ENCODE peak calls at places on chromosomes 2 and 18, in four cellular contexts. W is ovary, H is K562, S is IMR-90. C is an unnamed sample. For H3K36me3 and H3K4me1, the result is how much of the 10 kb centered on the place peaks cover.

GRCh38 chr2:184597996-184598312 is 375 bp upstream of the ZNF804A start:
- DNase-seq in H (no peak), W (no peak), S (peak), C (no peak)

GRCh38 chr18:61664413-61665084 is 228.3 kb downstream of the RNF152 start:
- DNase-seq in W (no peak), H (no peak), S (peak), C (no peak)

GRCh38 chr2:38533180-38533579 is 69.5 kb downstream of the HNRNPLL start:
- DNase-seq in H (no peak), S (no peak), W (no peak), C (no peak)

GRCh38 chr2:145807978-145808377 is 1288.1 kb upstream of the ZEB2 start:
- DNase-seq in W (no peak), H (peak), S (peak), C (no peak)

GRCh38 chr2:106582431-106583143 is 95.4 kb downstream of the CD8B2 start:
- DNase-seq in H (peak), S (peak), W (peak), C (no peak)

GRCh38 chr2:207354466-207354865 is 175.3 kb upstream of the CREB1 start:
- DNase-seq in W (no peak), S (no peak), H (no peak), C (no peak)

GRCh38 chr18:30684825-30685481 is 357.6 kb downstream of the DSC3 start:
- DNase-seq in H (no peak), W (no peak), S (no peak), C (no peak)

GRCh38 chr2:207319321-207319720 is 153.6 kb upstream of the KLF7 start:
- DNase-seq in W (no peak), H (no peak), S (no peak), C (no peak)

GRCh38 chr2:50851891-50852290 is 180.0 kb downstream of the NRXN1 start:
- DNase-seq in H (no peak), S (no peak), W (no peak), C (no peak)

GRCh38 chr18:75211721-75212625 is 1.4 kb downstream of the TSHZ1 start:
- DNase-seq in H (peak), W (peak), S (peak), C (no peak)

GRCh38 chr2:150485114-150485870 is 2.2 kb downstream of the RND3 start:
- DNase-seq in S (peak), W (peak), H (no peak), C (no peak)

GRCh38 chr2:170848587-170848986 is 31.9 kb downstream of the GAD1 start:
- DNase-seq in S (peak), H (no peak), W (no peak), C (no peak)

GRCh38 chr2:165794520-165794882 is 454 bp upstream of the GALNT3 start:
- DNase-seq in H (no peak), W (peak), S (peak), C (no peak)

GRCh38 chr18:23531912-23532311 is 28.6 kb downstream of the RMC1 start:
- DNase-seq in S (no peak), H (no peak), W (no peak), C (no peak)

GRCh38 chr18:23526516-23527063 is 23.3 kb downstream of the RMC1 start:
- DNase-seq in H (no peak), S (no peak), W (no peak), C (no peak)

GRCh38 chr18:23530195-23530594 is 26.9 kb downstream of the RMC1 start:
- DNase-seq in S (no peak), H (no peak), W (no peak), C (no peak)

GRCh38 chr18:23529597-23529996 is 26.3 kb downstream of the RMC1 start:
- DNase-seq in H (peak), W (no peak), S (peak), C (no peak)

DNA sequence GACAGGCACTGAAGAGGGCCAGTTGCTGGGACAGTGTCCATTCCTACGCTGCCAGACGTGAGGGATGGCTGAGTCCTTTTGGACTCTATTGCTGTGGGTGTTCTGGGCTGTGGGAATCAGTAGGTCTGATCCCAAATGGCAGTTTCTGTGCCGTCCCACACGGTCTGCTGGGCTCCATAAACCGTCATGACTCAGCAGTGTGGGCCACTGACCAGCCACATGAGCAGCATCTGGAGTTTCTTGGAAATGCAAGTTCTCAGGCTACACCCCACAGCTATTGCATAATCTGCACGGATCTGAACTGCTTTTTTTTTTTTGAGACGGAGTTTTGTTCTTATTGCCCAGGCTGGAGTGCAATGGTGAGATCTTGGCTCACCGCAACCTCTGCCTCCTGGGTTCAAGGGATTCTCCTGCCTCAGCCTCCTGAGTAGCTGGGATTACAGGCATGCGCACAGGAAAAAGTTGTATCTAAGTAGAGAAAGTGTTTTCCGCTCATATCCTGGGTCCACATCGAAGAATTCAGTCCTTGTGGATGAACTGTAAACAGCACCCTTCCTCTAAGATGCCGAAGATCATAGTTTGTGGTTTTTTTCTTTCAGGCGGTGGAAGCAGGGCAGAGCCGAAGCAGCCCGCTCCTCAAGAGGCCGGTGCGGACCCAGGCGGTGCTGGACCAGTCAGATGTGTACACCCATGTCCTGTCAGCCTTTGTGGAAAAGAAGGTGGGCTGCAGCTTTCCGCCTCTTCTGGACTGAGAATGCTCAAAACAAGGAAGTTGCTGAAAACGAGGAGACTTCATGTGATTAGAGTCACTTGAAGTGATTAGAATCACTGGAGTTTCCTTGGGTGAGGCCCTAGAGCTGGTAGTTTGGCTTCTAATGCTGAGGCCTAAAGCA is 25.5 kb downstream of the RMC1 start:
- DNase-seq in S (peak), H (peak), W (peak), C (no peak)
- H3K36me3 ChIP-seq in S (half or more), H (half or more), W (under half), C (half or more)

DNA sequence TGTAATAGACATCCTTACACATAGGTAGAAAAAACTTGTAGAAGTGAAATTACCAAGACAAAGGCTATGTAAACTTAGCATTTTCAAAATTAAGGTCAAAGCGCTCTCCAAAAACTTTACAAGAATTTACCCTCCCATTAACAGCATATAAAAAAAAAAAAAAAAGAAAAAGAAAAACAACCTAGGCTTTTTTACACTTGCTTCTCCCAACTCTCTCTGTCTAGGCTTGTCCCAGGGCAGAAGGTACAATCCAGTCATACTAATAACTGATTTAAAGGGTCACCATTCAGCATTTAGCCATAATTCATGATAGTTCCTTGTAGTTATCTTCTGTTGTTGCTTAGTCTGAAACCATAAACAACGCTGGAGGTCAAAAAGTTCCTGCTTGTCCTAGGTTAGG is 130.5 kb downstream of the BCL2 start:
- DNase-seq in H (no peak), W (no peak), S (no peak), C (no peak)
- H3K4me1 ChIP-seq in H (under half), W (under half), S (under half), C (under half)

DNA sequence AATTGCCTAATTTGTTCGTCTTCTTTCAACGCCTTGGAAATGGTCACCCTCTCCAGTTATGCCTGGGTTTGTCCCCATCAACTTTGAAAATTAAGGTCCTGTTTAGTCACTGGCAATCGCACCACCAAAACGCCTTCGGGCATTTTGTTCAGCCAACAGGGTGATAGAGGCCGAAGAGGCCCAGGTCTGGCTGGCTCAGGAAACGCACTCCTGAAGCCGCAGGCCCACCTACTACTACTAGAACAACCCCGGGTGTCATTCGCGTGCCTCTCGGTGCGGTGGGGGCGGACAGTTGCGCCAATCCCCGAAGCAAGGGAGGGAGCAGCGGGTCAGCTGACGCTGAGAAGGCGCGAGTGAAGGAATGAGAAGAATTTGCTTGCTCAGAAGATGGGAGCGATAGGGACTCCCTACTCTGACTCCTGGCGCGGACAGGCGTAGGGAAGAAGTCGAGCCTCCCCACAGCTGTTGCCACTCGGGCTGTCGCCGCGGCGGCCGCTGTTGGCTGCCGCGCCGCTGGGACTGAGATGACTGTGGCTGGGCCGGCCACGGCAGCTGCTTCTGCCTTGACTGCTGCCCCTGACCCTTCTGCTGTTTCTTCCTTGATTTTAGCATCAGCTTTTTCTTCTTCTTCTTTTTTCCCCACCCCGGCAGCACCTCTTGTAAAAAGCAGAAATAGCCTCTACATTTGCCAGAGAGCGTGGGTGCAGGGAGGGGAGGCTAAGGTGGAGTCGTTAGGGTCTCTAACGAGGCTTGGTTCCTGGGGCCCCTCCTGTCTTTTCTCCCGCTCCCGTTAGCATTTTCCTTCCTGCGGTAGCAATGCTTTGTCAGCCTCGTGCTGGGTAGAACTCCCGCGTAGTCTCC is 387.6 kb downstream of the FIGN start:
- DNase-seq in W (peak), H (no peak), S (peak), C (no peak)
- TF ChIP-seq POLR2A in W (no peak), H (no peak), S (peak), C (no peak)

GRCh38 chr18:23548719-23549118 is 37.6 kb downstream of the NPC1 start:
- DNase-seq in S (no peak), W (no peak), H (no peak), C (no peak)
- H3K36me3 ChIP-seq in S (under half), W (under half), H (half or more), C (under half)

DNA sequence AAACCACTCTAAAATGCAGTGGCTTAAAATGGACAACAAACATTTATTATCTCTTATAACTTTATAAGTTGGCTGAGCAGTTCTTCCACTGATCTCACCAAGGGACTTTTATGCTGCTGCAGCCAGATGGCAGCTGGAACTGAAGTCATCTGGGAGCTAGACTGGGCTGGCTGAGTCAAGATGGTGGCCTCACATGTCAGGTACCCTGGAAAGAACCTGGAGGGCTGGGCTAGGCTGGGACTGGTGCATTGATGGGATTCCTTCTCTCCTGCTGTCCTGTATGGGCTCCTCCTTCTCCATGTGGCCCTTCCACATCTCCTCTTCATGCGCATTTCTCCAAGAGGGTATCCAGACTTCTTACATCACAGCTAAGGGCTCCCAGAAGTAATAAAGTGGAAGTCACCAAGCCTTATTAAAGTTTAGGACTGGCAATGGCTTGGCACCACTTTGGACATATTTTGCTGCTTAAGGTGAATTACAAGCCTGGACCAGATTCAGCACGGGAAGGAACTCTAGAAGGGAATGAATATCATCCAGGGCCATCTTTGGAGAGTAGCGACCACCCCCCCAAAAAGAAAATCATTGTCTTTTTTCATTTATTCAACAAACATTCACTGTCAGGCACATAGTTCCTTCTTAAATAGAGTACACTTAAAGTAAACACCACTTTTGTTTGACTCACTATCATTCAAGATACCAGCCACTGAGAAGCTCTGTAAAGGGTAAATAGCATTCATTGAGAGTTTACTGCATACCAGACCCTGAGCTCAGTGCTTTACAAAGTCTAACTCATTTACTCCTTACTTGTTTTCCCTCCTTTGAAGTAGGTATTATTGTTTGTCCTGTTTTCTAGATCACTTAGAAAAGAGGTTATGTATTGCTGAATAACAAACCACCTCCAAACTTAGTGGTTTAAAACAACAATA is 138.0 kb downstream of the ZFP36L2 start:
- DNase-seq in H (no peak), W (no peak), S (peak), C (no peak)
- H3K4me1 ChIP-seq in H (under half), W (under half), S (under half), C (under half)

GRCh38 chr2:229563388-229563787 is 151.0 kb downstream of the DNER start:
- DNase-seq in W (no peak), H (no peak), S (no peak), C (no peak)
- TF ChIP-seq POLR2A in W (no peak), H (no peak), S (no peak), C (no peak)

GRCh38 chr18:8824846-8825245 is 119.5 kb downstream of the MTCL1 start:
- DNase-seq in H (no peak), W (no peak), S (no peak), C (no peak)

GRCh38 chr18:8823530-8823929 is 118.2 kb downstream of the MTCL1 start:
- DNase-seq in W (no peak), H (no peak), S (no peak), C (no peak)

GRCh38 chr18:8820701-8821465 is 115.5 kb downstream of the MTCL1 start:
- DNase-seq in S (no peak), W (no peak), H (no peak), C (no peak)

GRCh38 chr18:8821531-8821930 is 116.2 kb downstream of the MTCL1 start:
- DNase-seq in W (no peak), H (no peak), S (no peak), C (no peak)

GRCh38 chr18:8822643-8823042 is 117.3 kb downstream of the MTCL1 start:
- DNase-seq in W (no peak), H (no peak), S (no peak), C (no peak)
- H3K36me3 ChIP-seq in W (under half), H (under half), S (half or more), C (under half)

GRCh38 chr2:130334026-130334425 is 8.7 kb upstream of the IMP4 start:
- DNase-seq in S (no peak), W (no peak), H (no peak), C (no peak)
- H3K4me1 ChIP-seq in S (under half), W (under half), H (under half), C (under half)